ENCODE peak calls at places on chromosome 21, in nine cellular contexts. P is stimulated activated CD8-positive, alpha-beta memory T cell treated with anti-CD3 and anti-CD28 coated beads, Interleukin-4, amount 100 ng/mL, for 24 hours; D is OCI-LY7; R is KG1; B is MCF 10A; X is left cardiac atrium; J is uterus; Y is activated CD4-positive, alpha-beta T cell treated with anti-CD3 and anti-CD28 coated beads for 48 hours; E is fibroblast of pulmonary artery. W is an unnamed sample.

GRCh38 chr21:31397515-31397926 is 53.5 kb upstream of the TIAM1 start:
- DNase-seq in P (no peak), D (peak; percentile 21), R (no peak), B (no peak), X (no peak), J (no peak), Y (no peak), E (peak; percentile 42), W (no peak)

GRCh38 chr21:42161957-42162681 is 56.8 kb upstream of the ABCG1 start:
- DNase-seq in P (no peak), D (peak; percentile 41), R (no peak), B (no peak), X (no peak), J (no peak), Y (peak; percentile 51), E (no peak), W (no peak)

GRCh38 chr21:26448751-26449150 is 124.3 kb downstream of the CYYR1 start:
- DNase-seq in P (no peak), D (no peak), R (no peak), B (no peak), X (no peak), J (no peak), Y (no peak), E (peak; percentile 52), W (no peak)

GRCh38 chr21:45536301-45537081 is 5.7 kb downstream of the SLC19A1 start:
- DNase-seq in P (no peak), D (no peak), R (no peak), B (no peak), X (peak; percentile 10), J (peak; percentile 6), Y (no peak), E (no peak), W (no peak)

GRCh38 chr21:43740497-43741156 is 21.7 kb downstream of the PDXK start:
- DNase-seq in P (no peak), D (no peak), R (no peak), B (no peak), X (no peak), J (peak; percentile 68), Y (no peak), E (peak; percentile 72), W (peak; percentile 90)

GRCh38 chr21:14737922-14738321 is 191.8 kb upstream of the SAMSN1 start:
- DNase-seq in P (no peak), D (peak; percentile 78), R (peak; percentile 53), B (peak; percentile 77), X (no peak), J (no peak), Y (peak; percentile 42), E (peak; percentile 68), W (peak; percentile 79)

GRCh38 chr21:28798798-28799197 is 193.9 kb downstream of the LTN1 start:
- DNase-seq in P (no peak), D (no peak), R (no peak), B (peak; percentile 17), X (no peak), J (no peak), Y (no peak), E (peak; percentile 29), W (no peak)

GRCh38 chr21:42271065-42271464 is 44.1 kb downstream of the TFF3 start:
- DNase-seq in P (no peak), D (no peak), R (no peak), B (no peak), X (no peak), J (no peak), Y (no peak), E (no peak), W (no peak)

GRCh38 chr21:41914358-41914757 is 35.2 kb upstream of the PRDM15 start:
- DNase-seq in P (no peak), D (no peak), R (no peak), B (no peak), X (no peak), J (no peak), Y (no peak), E (no peak), W (no peak)

GRCh38 chr21:42081138-42081537 is 10.0 kb downstream of the UMODL1 start:
- DNase-seq in P (no peak), D (no peak), R (no peak), B (no peak), X (no peak), J (no peak), Y (no peak), E (peak; percentile 36), W (no peak)

GRCh38 chr21:35051287-35051818 is 2.3 kb upstream of the RUNX1 start:
- DNase-seq in P (peak; percentile 71), D (peak; percentile 92), R (peak; percentile 88), B (peak; percentile 95), X (peak; percentile 91), J (peak; percentile 31), Y (peak; percentile 90), E (peak; percentile 92), W (peak; percentile 80)

GRCh38 chr21:42757826-42758655 is 104.6 kb downstream of the PDE9A start:
- DNase-seq in P (no peak), D (no peak), R (no peak), B (no peak), X (no peak), J (no peak), Y (no peak), E (no peak), W (no peak)

GRCh38 chr21:32009263-32009662 is 136.4 kb downstream of the HUNK start:
- DNase-seq in P (no peak), D (no peak), R (no peak), B (no peak), X (no peak), J (no peak), Y (no peak), E (no peak), W (no peak)

GRCh38 chr21:41475714-41476405 is 32.1 kb downstream of the TMPRSS2 start:
- DNase-seq in P (no peak), D (no peak), R (no peak), B (no peak), X (no peak), J (no peak), Y (no peak), E (no peak), W (peak; percentile 8)

GRCh38 chr21:40839551-40839950 is 7.4 kb downstream of the DSCAM start:
- DNase-seq in P (no peak), D (no peak), R (no peak), B (no peak), X (no peak), J (no peak), Y (no peak), E (no peak), W (no peak)

GRCh38 chr21:34620084-34620665 is 5.3 kb upstream of the RCAN1 start:
- DNase-seq in P (no peak), D (no peak), R (no peak), B (no peak), X (no peak), J (no peak), Y (no peak), E (no peak), W (no peak)

GRCh38 chr21:45982256-45982757 is 737 bp downstream of the COL6A1 start:
- DNase-seq in P (no peak), D (no peak), R (no peak), B (no peak), X (peak; percentile 53), J (peak; percentile 51), Y (no peak), E (no peak), W (peak; percentile 49)

GRCh38 chr21:16891821-16892220 is 621.0 kb upstream of the CXADR start:
- DNase-seq in P (no peak), D (no peak), R (no peak), B (peak; percentile 43), X (no peak), J (no peak), Y (no peak), E (peak; percentile 95), W (no peak)

GRCh38 chr21:44556879-44557278 is 1.7 kb downstream of the KRTAP10-3 start:
- DNase-seq in P (no peak), D (no peak), R (no peak), B (no peak), X (no peak), J (no peak), Y (no peak), E (no peak), W (peak; percentile 46)

GRCh38 chr21:34351786-34352241 is 12.0 kb upstream of the KCNE2 start:
- DNase-seq in P (no peak), D (peak; percentile 76), R (peak; percentile 4), B (peak; percentile 26), X (peak; percentile 35), J (no peak), Y (peak; percentile 46), E (peak; percentile 42), W (peak; percentile 86)

GRCh38 chr21:45970674-45971486 is 10.7 kb upstream of the COL6A1 start:
- DNase-seq in P (peak; percentile 53), D (peak; percentile 10), R (peak; percentile 12), B (peak; percentile 48), X (peak; percentile 78), J (peak; percentile 74), Y (peak; percentile 66), E (peak; percentile 62), W (peak; percentile 55)

GRCh38 chr21:45291613-45292398 is 4.1 kb upstream of the POFUT2 start:
- DNase-seq in P (no peak), D (no peak), R (no peak), B (no peak), X (no peak), J (no peak), Y (no peak), E (no peak), W (no peak)

GRCh38 chr21:41133896-41134522 is 34.0 kb upstream of the BACE2 start:
- DNase-seq in P (no peak), D (peak; percentile 36), R (no peak), B (peak; percentile 56), X (no peak), J (no peak), Y (no peak), E (peak; percentile 53), W (peak; percentile 66)

GRCh38 chr21:29078884-29079765 is 5.7 kb upstream of the CCT8 start:
- DNase-seq in P (peak; percentile 15), D (peak; percentile 66), R (peak; percentile 81), B (no peak), X (no peak), J (no peak), Y (peak; percentile 55), E (no peak), W (no peak)